ENCODE peak calls at places on chromosomes 11 and 22, in five cellular contexts. W, J, U, X and M are unnamed samples. For H3K4me1, the result is how much of the 10 kb centered on the place peaks cover.

GRCh38 chr11:78929092-78929905 is 354.6 kb upstream of the NARS2 start:
- DNase-seq in U (no peak), J (no peak), W (no peak), X (no peak), M (peak)

GRCh38 chr11:114616516-114616915 is 20.9 kb upstream of the NXPE4 start:
- DNase-seq in J (no peak), U (no peak), X (no peak), W (no peak), M (no peak)

GRCh38 chr22:27585141-27585540 is 216.4 kb downstream of the MN1 start:
- DNase-seq in J (no peak), U (no peak), X (no peak), W (no peak), M (no peak)

GRCh38 chr11:45737056-45737455 is 67.9 kb upstream of the SLC35C1 start:
- DNase-seq in U (no peak), W (no peak), J (no peak), X (no peak), M (no peak)

GRCh38 chr11:77202941-77203900 is 75.2 kb downstream of the MYO7A start:
- DNase-seq in J (no peak), W (no peak), X (peak), U (peak), M (no peak)

GRCh38 chr11:118277312-118277711 is 13.2 kb upstream of the MPZL2 start:
- DNase-seq in U (no peak), X (no peak), J (no peak), W (peak), M (no peak)

GRCh38 chr11:119683783-119684182 is 45.2 kb downstream of the NECTIN1 start:
- DNase-seq in W (no peak), J (no peak), U (no peak), X (no peak), M (no peak)

GRCh38 chr11:123181075-123181474 is 14.0 kb downstream of the CLMP start:
- DNase-seq in W (no peak), X (no peak), U (no peak), J (no peak), M (no peak)

GRCh38 chr11:68584097-68584496 is 100.2 kb upstream of the GAL start:
- DNase-seq in J (peak), W (peak), U (peak), X (peak), M (peak)

GRCh38 chr11:72014761-72015320 is 16.1 kb downstream of the IL18BP start:
- DNase-seq in X (no peak), U (no peak), J (no peak), W (no peak), M (no peak)

GRCh38 chr11:16555956-16556355 is 182.5 kb upstream of the C11orf58 start:
- DNase-seq in U (no peak), W (no peak), J (no peak), X (no peak), M (no peak)

GRCh38 chr22:32564170-32565001 is 89.8 kb downstream of the FBXO7 start:
- DNase-seq in X (no peak), J (peak), W (peak), U (no peak), M (no peak)

GRCh38 chr11:60769811-60770210 is 13.1 kb downstream of the MS4A15 start:
- DNase-seq in U (peak), J (no peak), X (no peak), W (no peak), M (no peak)

GRCh38 chr11:120945042-120945441 is 78.9 kb upstream of the TBCEL start:
- DNase-seq in U (no peak), J (no peak), W (no peak), X (no peak), M (no peak)

GRCh38 chr11:18776324-18776723 is 15.3 kb downstream of the PTPN5 start:
- DNase-seq in J (no peak), W (no peak), U (no peak), X (no peak), M (no peak)

GRCh38 chr11:75981546-75981945 is 166.5 kb downstream of the UVRAG start:
- DNase-seq in U (no peak), W (no peak), X (no peak), J (no peak), M (no peak)

GRCh38 chr11:63916837-63917684 is at the start of gene RCOR2:
- DNase-seq in W (peak), J (peak), X (peak), U (peak), M (no peak)

GRCh38 chr11:102280237-102280833 is 36.9 kb upstream of the BIRC3 start:
- DNase-seq in J (no peak), U (peak), W (no peak), X (no peak), M (no peak)

GRCh38 chr11:128463386-128463829 is 124.0 kb downstream of the ETS1 start:
- DNase-seq in X (no peak), J (no peak), W (peak), U (no peak), M (no peak)

GRCh38 chr11:20980736-20981135 is 311.4 kb downstream of the NELL1 start:
- DNase-seq in X (no peak), W (no peak), J (no peak), U (no peak), M (no peak)

GRCh38 chr11:41659990-41660389 is 200.5 kb upstream of the LRRC4C start:
- DNase-seq in J (no peak), X (no peak), W (no peak), U (no peak), M (no peak)

GRCh38 chr11:15616130-15617105 is 501.7 kb downstream of the INSC start:
- DNase-seq in J (no peak), X (no peak), W (no peak), U (no peak), M (no peak)

GRCh38 chr22:44402196-44403111 is 89.7 kb upstream of the SHISAL1 start:
- DNase-seq in U (peak), J (no peak), X (no peak), W (no peak), M (no peak)

GRCh38 chr11:87330072-87330678 is 292.4 kb downstream of the TMEM135 start:
- DNase-seq in X (no peak), J (no peak), W (no peak), U (no peak), M (no peak)

GRCh38 chr11:19995131-19995530 is 165.1 kb downstream of the DBX1 start:
- DNase-seq in J (peak), W (peak), U (peak), X (no peak), M (no peak)

GRCh38 chr22:44358723-44359440 is 46.1 kb upstream of the SHISAL1 start:
- DNase-seq in W (no peak), X (no peak), J (no peak), U (peak), M (no peak)

GRCh38 chr11:396511-396947 is 2.5 kb downstream of the PKP3 start:
- DNase-seq in W (no peak), U (no peak), X (no peak), J (peak), M (no peak)

GRCh38 chr11:21602734-21603133 is 590.2 kb upstream of the ANO5 start:
- DNase-seq in W (no peak), J (no peak), X (no peak), U (no peak), M (no peak)

GRCh38 chr11:10377182-10377581 is 72.3 kb downstream of the ADM start:
- DNase-seq in J (no peak), X (no peak), W (no peak), U (no peak), M (no peak)

GRCh38 chr11:122069946-122070345 is 46.1 kb downstream of the BLID start:
- DNase-seq in W (peak), J (peak), U (no peak), X (peak), M (no peak)

GRCh38 chr11:96393753-96394348 is 4.0 kb downstream of the JRKL start:
- DNase-seq in X (peak), J (peak), U (no peak), W (peak), M (no peak)

GRCh38 chr11:116703421-116703820 is 69.4 kb downstream of the BUD13 start:
- DNase-seq in X (peak), W (no peak), U (peak), J (no peak), M (no peak)

GRCh38 chr22:19765477-19766234 is 5.1 kb downstream of the TBX1 start:
- DNase-seq in W (no peak), X (peak), U (no peak), J (no peak), M (no peak)

GRCh38 chr11:8838248-8838647 is 72.7 kb upstream of the AKIP1 start:
- DNase-seq in W (peak), U (no peak), X (no peak), J (no peak), M (no peak)

DNA sequence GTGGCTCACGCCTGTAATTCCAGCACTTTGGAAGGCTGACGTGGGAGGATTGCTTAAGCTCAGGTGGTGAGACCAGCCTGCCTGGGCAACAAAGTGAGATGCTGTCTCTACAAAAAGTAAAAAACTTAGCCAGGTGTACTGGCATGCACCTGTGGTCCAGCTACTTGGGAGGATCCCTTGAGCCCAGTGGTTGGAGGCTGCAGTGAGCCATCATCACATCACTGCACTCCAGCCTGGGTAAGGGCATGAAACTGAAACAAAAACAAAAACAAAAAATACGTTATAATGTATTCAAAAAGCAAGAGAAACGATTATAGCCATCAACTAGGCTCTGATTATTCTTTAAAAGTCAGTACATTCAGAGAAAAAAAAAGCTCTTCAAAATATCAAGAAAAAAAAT is 62.5 kb downstream of the TCF20 start:
- DNase-seq in J (no peak), U (no peak), X (no peak), W (no peak), M (no peak)
- H3K4me1 ChIP-seq in J (under half), U (under half), X (under half), W (under half), M (under half)

GRCh38 chr11:2136209-2136951 is 2.8 kb downstream of the IGF2 start:
- DNase-seq in X (no peak), U (no peak), J (no peak), W (no peak), M (no peak)
- H3K4me3 ChIP-seq in X (no peak), U (no peak), J (no peak), W (peak), M (no peak)

DNA sequence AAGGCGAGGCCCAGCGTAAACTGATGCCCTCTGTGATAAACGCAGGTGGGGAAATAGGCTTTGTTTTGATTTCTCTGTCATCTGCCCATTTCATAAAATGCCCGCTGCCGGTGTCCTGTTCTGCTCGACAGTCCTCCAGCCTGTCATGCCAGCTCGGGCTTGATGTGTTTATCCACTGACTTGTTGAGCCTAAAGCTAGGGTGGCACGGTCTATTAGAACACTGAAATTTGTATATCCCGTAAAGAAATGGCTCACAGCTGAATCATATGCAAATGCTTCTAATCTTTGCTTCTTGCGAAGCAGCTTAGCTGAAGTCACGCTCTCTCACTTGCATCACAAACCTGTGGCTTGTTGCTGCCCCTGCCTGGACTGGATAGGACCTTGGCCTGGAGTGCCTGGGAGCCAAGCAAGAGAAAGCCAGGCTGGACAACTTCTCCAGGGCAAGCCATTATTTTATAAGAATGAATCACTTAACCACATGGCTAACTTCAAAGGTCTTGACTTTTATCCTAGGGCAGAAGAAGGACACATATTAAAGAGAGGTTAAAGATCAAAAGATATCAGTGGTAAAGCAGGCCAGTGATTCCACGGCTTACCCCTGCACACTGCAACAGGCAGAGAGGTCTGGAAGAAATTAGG is 33.1 kb downstream of the EHF start:
- DNase-seq in W (peak), X (no peak), J (peak), U (peak), M (no peak)
- H3K4me1 ChIP-seq in W (under half), X (under half), J (half or more), U (under half), M (under half)

GRCh38 chr11:129815596-129816461 is at the start of gene TMEM45B:
- DNase-seq in W (no peak), X (no peak), J (no peak), U (peak), M (no peak)

GRCh38 chr11:129819237-129819636 is 3.6 kb downstream of the TMEM45B start:
- DNase-seq in X (no peak), W (no peak), J (no peak), U (no peak), M (no peak)

GRCh38 chr11:129814244-129814992 is 1.2 kb upstream of the TMEM45B start:
- DNase-seq in X (peak), J (peak), W (no peak), U (no peak), M (no peak)

GRCh38 chr11:129813216-129813791 is 2.3 kb upstream of the TMEM45B start:
- DNase-seq in X (no peak), W (no peak), U (no peak), J (no peak), M (no peak)

DNA sequence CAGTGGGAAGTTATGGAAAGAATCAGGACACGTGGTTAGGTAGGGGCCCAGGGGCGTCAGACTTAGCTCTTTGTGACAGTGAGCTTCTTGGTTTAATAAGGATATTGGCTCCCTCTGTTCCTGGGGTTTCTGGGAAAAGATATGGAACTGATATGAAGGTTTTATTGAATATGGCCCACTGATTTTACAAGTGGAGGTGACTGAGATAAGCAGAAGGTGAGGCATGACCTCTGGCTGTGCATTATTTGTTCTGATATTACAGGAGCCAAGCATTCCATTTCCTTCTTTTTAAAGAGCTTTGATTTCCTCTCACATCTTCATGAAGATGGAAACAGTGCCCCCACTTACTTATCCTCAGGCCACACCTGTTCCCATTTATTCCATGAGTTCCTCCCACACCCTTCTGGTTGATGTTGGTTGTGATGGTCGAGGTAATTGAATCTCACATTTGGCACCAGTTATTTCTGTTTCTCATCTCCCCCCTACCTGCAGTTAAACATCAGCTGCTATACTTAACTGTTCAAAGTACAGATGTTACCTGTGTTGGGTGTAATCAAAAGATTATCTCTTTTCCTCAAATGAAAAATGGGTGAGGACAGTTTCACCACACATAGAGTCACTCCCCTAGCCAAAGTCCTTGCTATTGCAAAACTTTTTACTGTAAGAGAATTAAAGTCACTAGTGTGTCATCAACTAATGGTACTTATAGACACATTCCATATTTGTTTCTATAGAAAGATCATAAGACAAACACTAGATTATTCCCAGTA is 1.8 kb downstream of the TMEM45B start:
- DNase-seq in W (no peak), J (no peak), X (no peak), U (no peak), M (no peak)
- H3K4me3 ChIP-seq in W (no peak), J (no peak), X (no peak), U (peak), M (no peak)

GRCh38 chr22:50272103-50272782 is 2.1 kb upstream of the MAPK11 start:
- DNase-seq in W (peak), U (no peak), X (no peak), J (no peak), M (no peak)
- H3K4me1 ChIP-seq in W (under half), U (half or more), X (under half), J (under half), M (under half)

GRCh38 chr22:23120415-23120899 is 21.3 kb downstream of the RSPH14 start:
- DNase-seq in J (no peak), X (no peak), U (no peak), W (no peak), M (no peak)
- H3K4me3 ChIP-seq in J (no peak), X (no peak), U (no peak), W (no peak), M (no peak)

DNA sequence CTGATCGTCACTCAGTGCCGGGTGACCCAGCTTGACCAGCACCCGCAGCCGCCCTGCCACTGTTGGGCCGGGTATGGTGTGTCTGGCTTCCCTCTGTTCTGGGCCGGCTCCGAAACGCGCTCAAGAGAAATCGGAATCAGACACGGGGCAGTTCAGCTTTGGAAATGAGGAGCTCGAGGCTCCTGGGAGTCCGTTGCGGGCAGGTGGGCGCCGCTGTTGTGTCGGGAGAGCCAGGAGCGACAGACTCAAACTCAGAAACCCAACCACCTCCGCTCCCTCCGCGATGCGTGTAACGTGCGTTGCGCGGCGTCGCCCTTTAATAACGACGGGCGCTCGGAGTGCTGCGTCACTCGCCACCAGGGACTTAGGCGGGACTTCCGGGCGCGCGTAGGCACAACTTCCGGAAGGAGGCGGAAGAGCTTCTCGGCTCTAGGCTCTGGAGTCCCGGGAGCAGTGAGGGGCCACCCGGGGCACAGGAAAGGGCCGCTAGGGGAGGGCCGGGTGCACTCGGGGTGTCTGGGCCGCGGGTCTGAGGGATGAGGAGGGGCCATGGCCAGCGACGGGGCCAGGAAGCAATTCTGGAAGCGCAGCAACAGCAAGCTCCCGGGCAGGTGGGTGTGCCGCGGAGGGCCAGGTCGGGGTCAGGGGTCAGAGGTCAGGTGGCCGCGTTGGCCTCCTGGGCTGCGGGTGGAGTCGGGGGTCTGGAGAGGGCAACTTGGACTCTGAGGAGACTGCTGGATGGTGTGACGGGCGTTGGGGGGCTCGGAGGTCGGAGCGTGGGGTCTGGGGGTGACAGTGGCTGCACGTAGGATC is at the start of gene TBC1D22A:
- DNase-seq in J (peak), W (peak), X (peak), U (peak), M (peak)
- H3K4me1 ChIP-seq in J (under half), W (under half), X (under half), U (half or more), M (under half)

GRCh38 chr11:67418476-67419281 is 3.2 kb downstream of the CARNS1 start:
- DNase-seq in J (no peak), W (no peak), U (no peak), X (no peak), M (no peak)

GRCh38 chr11:67417425-67417824 is 1.9 kb downstream of the CARNS1 start:
- DNase-seq in X (no peak), W (no peak), U (no peak), J (no peak), M (no peak)

GRCh38 chr11:67415501-67416304 is at the start of gene CARNS1:
- DNase-seq in U (no peak), W (no peak), X (no peak), J (no peak), M (no peak)

GRCh38 chr11:67419330-67420049 is 4.0 kb downstream of the CARNS1 start:
- DNase-seq in J (no peak), X (no peak), W (no peak), U (no peak), M (no peak)

GRCh38 chr11:67416416-67417335 is 1.2 kb downstream of the CARNS1 start:
- DNase-seq in U (no peak), W (no peak), X (peak), J (peak), M (no peak)
- H3K4me3 ChIP-seq in U (no peak), W (no peak), X (peak), J (no peak), M (no peak)